ENCODE peak calls at places on chromosome 19, in five cellular contexts. One of them, this sample, is unnamed.

GRCh38 chr19:18776736-18777135 is 14.4 kb downstream of the COMP start:
- DNase-seq in HCEC 1CT: peak
- DNase-seq in stimulated activated CD4-positive, alpha-beta T cell treated with anti-CD3 and anti-CD28 coated beads, Interleukin-15, amount 100 ng/mL, for 24 hours: no peak
- DNase-seq in dermis blood vessel endothelial cell: no peak
- DNase-seq in left ventricle myocardium inferior: no peak
- DNase-seq in this sample: no peak

GRCh38 chr19:46579286-46579944 is 21.7 kb upstream of the CALM3 start:
- DNase-seq in dermis blood vessel endothelial cell: no peak
- DNase-seq in HCEC 1CT: no peak
- DNase-seq in stimulated activated CD4-positive, alpha-beta T cell treated with anti-CD3 and anti-CD28 coated beads, Interleukin-15, amount 100 ng/mL, for 24 hours: peak
- DNase-seq in left ventricle myocardium inferior: no peak
- DNase-seq in this sample: peak

GRCh38 chr19:44525721-44526430 is 3.6 kb downstream of the CEACAM20 start:
- DNase-seq in dermis blood vessel endothelial cell: no peak
- DNase-seq in left ventricle myocardium inferior: no peak
- DNase-seq in HCEC 1CT: no peak
- DNase-seq in stimulated activated CD4-positive, alpha-beta T cell treated with anti-CD3 and anti-CD28 coated beads, Interleukin-15, amount 100 ng/mL, for 24 hours: no peak
- DNase-seq in this sample: no peak

GRCh38 chr19:45878043-45878794 is 7.7 kb downstream of the IRF2BP1 start:
- DNase-seq in HCEC 1CT: no peak
- DNase-seq in stimulated activated CD4-positive, alpha-beta T cell treated with anti-CD3 and anti-CD28 coated beads, Interleukin-15, amount 100 ng/mL, for 24 hours: no peak
- DNase-seq in left ventricle myocardium inferior: no peak
- DNase-seq in dermis blood vessel endothelial cell: no peak
- DNase-seq in this sample: no peak

GRCh38 chr19:5137571-5138124 is 168.7 kb downstream of the KDM4B start:
- DNase-seq in left ventricle myocardium inferior: no peak
- DNase-seq in stimulated activated CD4-positive, alpha-beta T cell treated with anti-CD3 and anti-CD28 coated beads, Interleukin-15, amount 100 ng/mL, for 24 hours: no peak
- DNase-seq in HCEC 1CT: no peak
- DNase-seq in dermis blood vessel endothelial cell: peak
- DNase-seq in this sample: no peak

GRCh38 chr19:46624958-46625661 is at the start of gene PTGIR:
- DNase-seq in dermis blood vessel endothelial cell: peak
- DNase-seq in left ventricle myocardium inferior: peak
- DNase-seq in HCEC 1CT: peak
- DNase-seq in stimulated activated CD4-positive, alpha-beta T cell treated with anti-CD3 and anti-CD28 coated beads, Interleukin-15, amount 100 ng/mL, for 24 hours: peak
- DNase-seq in this sample: no peak

GRCh38 chr19:19388568-19389555 is 16.6 kb upstream of the GATAD2A start:
- DNase-seq in dermis blood vessel endothelial cell: no peak
- DNase-seq in left ventricle myocardium inferior: no peak
- DNase-seq in HCEC 1CT: no peak
- DNase-seq in stimulated activated CD4-positive, alpha-beta T cell treated with anti-CD3 and anti-CD28 coated beads, Interleukin-15, amount 100 ng/mL, for 24 hours: no peak
- DNase-seq in this sample: no peak

GRCh38 chr19:38912600-38913514 is 871 bp upstream of the CCER2 start:
- DNase-seq in dermis blood vessel endothelial cell: no peak
- DNase-seq in stimulated activated CD4-positive, alpha-beta T cell treated with anti-CD3 and anti-CD28 coated beads, Interleukin-15, amount 100 ng/mL, for 24 hours: peak
- DNase-seq in left ventricle myocardium inferior: no peak
- DNase-seq in HCEC 1CT: no peak
- DNase-seq in this sample: no peak

GRCh38 chr19:4447327-4448146 is 10.1 kb downstream of the UBXN6 start:
- DNase-seq in dermis blood vessel endothelial cell: no peak
- DNase-seq in stimulated activated CD4-positive, alpha-beta T cell treated with anti-CD3 and anti-CD28 coated beads, Interleukin-15, amount 100 ng/mL, for 24 hours: no peak
- DNase-seq in left ventricle myocardium inferior: no peak
- DNase-seq in HCEC 1CT: no peak
- DNase-seq in this sample: no peak

This sample was measured in RWPE1.